ENCODE peak calls at places on chromosomes 5 and 9, in six cellular contexts. One of them, this sample, is unnamed.

GRCh38 chr9:78775211-78775610 is 478.3 kb downstream of the PSAT1 start:
- DNase-seq in activated CD8-positive, alpha-beta T cell treated with anti-CD3 and anti-CD28 coated beads for 36 hours: no peak
- DNase-seq in GOT3: no peak
- DNase-seq in sigmoid colon: no peak
- DNase-seq in amniotic stem cell: no peak
- DNase-seq in right lobe of liver: no peak
- DNase-seq in this sample: no peak

GRCh38 chr9:113738898-113739604 is 137.1 kb upstream of the ZNF618 start:
- DNase-seq in sigmoid colon: no peak
- DNase-seq in right lobe of liver: no peak
- DNase-seq in amniotic stem cell: no peak
- DNase-seq in GOT3: no peak
- DNase-seq in activated CD8-positive, alpha-beta T cell treated with anti-CD3 and anti-CD28 coated beads for 36 hours: peak
- DNase-seq in this sample: no peak

GRCh38 chr5:17282283-17283120 is 65.1 kb downstream of the BASP1 start:
- DNase-seq in right lobe of liver: no peak
- DNase-seq in activated CD8-positive, alpha-beta T cell treated with anti-CD3 and anti-CD28 coated beads for 36 hours: peak
- DNase-seq in sigmoid colon: no peak
- DNase-seq in amniotic stem cell: no peak
- DNase-seq in GOT3: no peak
- DNase-seq in this sample: no peak

GRCh38 chr5:58582411-58583393 is at the start of gene RAB3C:
- DNase-seq in amniotic stem cell: peak
- DNase-seq in activated CD8-positive, alpha-beta T cell treated with anti-CD3 and anti-CD28 coated beads for 36 hours: peak
- DNase-seq in sigmoid colon: peak
- DNase-seq in GOT3: peak
- DNase-seq in right lobe of liver: peak
- DNase-seq in this sample: peak

GRCh38 chr9:134365791-134366222 is 39.6 kb downstream of the RXRA start:
- DNase-seq in activated CD8-positive, alpha-beta T cell treated with anti-CD3 and anti-CD28 coated beads for 36 hours: no peak
- DNase-seq in amniotic stem cell: no peak
- DNase-seq in GOT3: no peak
- DNase-seq in sigmoid colon: peak
- DNase-seq in right lobe of liver: peak
- DNase-seq in this sample: no peak

GRCh38 chr9:93191354-93191660 is 7.4 kb downstream of the WNK2 start:
- DNase-seq in GOT3: no peak
- DNase-seq in right lobe of liver: peak
- DNase-seq in sigmoid colon: no peak
- DNase-seq in activated CD8-positive, alpha-beta T cell treated with anti-CD3 and anti-CD28 coated beads for 36 hours: no peak
- DNase-seq in amniotic stem cell: no peak
- DNase-seq in this sample: no peak

GRCh38 chr9:126326228-126327015 is at the start of gene MVB12B:
- DNase-seq in amniotic stem cell: no peak
- DNase-seq in sigmoid colon: no peak
- DNase-seq in activated CD8-positive, alpha-beta T cell treated with anti-CD3 and anti-CD28 coated beads for 36 hours: peak
- DNase-seq in right lobe of liver: no peak
- DNase-seq in GOT3: no peak
- DNase-seq in this sample: peak

GRCh38 chr5:179267071-179267670 is 78.1 kb downstream of the ADAMTS2 start:
- DNase-seq in activated CD8-positive, alpha-beta T cell treated with anti-CD3 and anti-CD28 coated beads for 36 hours: no peak
- DNase-seq in right lobe of liver: peak
- DNase-seq in amniotic stem cell: no peak
- DNase-seq in sigmoid colon: peak
- DNase-seq in GOT3: no peak
- DNase-seq in this sample: peak

GRCh38 chr5:107968998-107969397 is 298.3 kb upstream of the EFNA5 start:
- DNase-seq in amniotic stem cell: peak
- DNase-seq in right lobe of liver: no peak
- DNase-seq in activated CD8-positive, alpha-beta T cell treated with anti-CD3 and anti-CD28 coated beads for 36 hours: no peak
- DNase-seq in sigmoid colon: no peak
- DNase-seq in GOT3: no peak
- DNase-seq in this sample: no peak

GRCh38 chr9:37976714-37977477 is 73.0 kb upstream of the SLC25A51 start:
- DNase-seq in activated CD8-positive, alpha-beta T cell treated with anti-CD3 and anti-CD28 coated beads for 36 hours: no peak
- DNase-seq in GOT3: no peak
- DNase-seq in right lobe of liver: peak
- DNase-seq in amniotic stem cell: peak
- DNase-seq in sigmoid colon: peak
- DNase-seq in this sample: no peak

GRCh38 chr5:159878988-159879471 is 37.3 kb upstream of the ADRA1B start:
- DNase-seq in GOT3: peak
- DNase-seq in activated CD8-positive, alpha-beta T cell treated with anti-CD3 and anti-CD28 coated beads for 36 hours: no peak
- DNase-seq in right lobe of liver: peak
- DNase-seq in sigmoid colon: peak
- DNase-seq in amniotic stem cell: peak
- DNase-seq in this sample: peak

GRCh38 chr9:113650207-113651131 is 186.9 kb downstream of the RGS3 start:
- DNase-seq in sigmoid colon: peak
- DNase-seq in right lobe of liver: no peak
- DNase-seq in amniotic stem cell: peak
- DNase-seq in activated CD8-positive, alpha-beta T cell treated with anti-CD3 and anti-CD28 coated beads for 36 hours: no peak
- DNase-seq in GOT3: no peak
- DNase-seq in this sample: peak

GRCh38 chr5:1726469-1726865 is 73.2 kb downstream of the MRPL36 start:
- DNase-seq in activated CD8-positive, alpha-beta T cell treated with anti-CD3 and anti-CD28 coated beads for 36 hours: no peak
- DNase-seq in right lobe of liver: no peak
- DNase-seq in GOT3: no peak
- DNase-seq in sigmoid colon: peak
- DNase-seq in amniotic stem cell: no peak
- DNase-seq in this sample: peak

GRCh38 chr9:99748690-99749089 is 73.0 kb upstream of the NR4A3 start:
- DNase-seq in amniotic stem cell: no peak
- DNase-seq in activated CD8-positive, alpha-beta T cell treated with anti-CD3 and anti-CD28 coated beads for 36 hours: no peak
- DNase-seq in right lobe of liver: no peak
- DNase-seq in sigmoid colon: no peak
- DNase-seq in GOT3: no peak
- DNase-seq in this sample: no peak

GRCh38 chr9:114000063-114000454 is 78.0 kb downstream of the AMBP start:
- DNase-seq in GOT3: no peak
- DNase-seq in activated CD8-positive, alpha-beta T cell treated with anti-CD3 and anti-CD28 coated beads for 36 hours: no peak
- DNase-seq in right lobe of liver: no peak
- DNase-seq in sigmoid colon: peak
- DNase-seq in amniotic stem cell: no peak
- DNase-seq in this sample: no peak

GRCh38 chr5:12385095-12385494 is 480.8 kb upstream of the CTNND2 start:
- DNase-seq in sigmoid colon: no peak
- DNase-seq in right lobe of liver: no peak
- DNase-seq in activated CD8-positive, alpha-beta T cell treated with anti-CD3 and anti-CD28 coated beads for 36 hours: no peak
- DNase-seq in GOT3: no peak
- DNase-seq in amniotic stem cell: no peak
- DNase-seq in this sample: peak

GRCh38 chr9:90054810-90055209 is 450.0 kb downstream of the GADD45G start:
- DNase-seq in right lobe of liver: no peak
- DNase-seq in activated CD8-positive, alpha-beta T cell treated with anti-CD3 and anti-CD28 coated beads for 36 hours: no peak
- DNase-seq in amniotic stem cell: no peak
- DNase-seq in sigmoid colon: no peak
- DNase-seq in GOT3: no peak
- DNase-seq in this sample: no peak

GRCh38 chr9:7935666-7936065 is 136.1 kb upstream of the DMAC1 start:
- DNase-seq in right lobe of liver: no peak
- DNase-seq in amniotic stem cell: no peak
- DNase-seq in GOT3: no peak
- DNase-seq in sigmoid colon: no peak
- DNase-seq in activated CD8-positive, alpha-beta T cell treated with anti-CD3 and anti-CD28 coated beads for 36 hours: no peak
- DNase-seq in this sample: no peak

GRCh38 chr5:35743644-35744043 is 113.0 kb upstream of the IL7R start:
- DNase-seq in amniotic stem cell: no peak
- DNase-seq in activated CD8-positive, alpha-beta T cell treated with anti-CD3 and anti-CD28 coated beads for 36 hours: no peak
- DNase-seq in right lobe of liver: no peak
- DNase-seq in sigmoid colon: no peak
- DNase-seq in GOT3: no peak
- DNase-seq in this sample: no peak

GRCh38 chr9:5688109-5688508 is 59.2 kb downstream of the RIC1 start:
- DNase-seq in sigmoid colon: no peak
- DNase-seq in amniotic stem cell: no peak
- DNase-seq in right lobe of liver: no peak
- DNase-seq in GOT3: no peak
- DNase-seq in activated CD8-positive, alpha-beta T cell treated with anti-CD3 and anti-CD28 coated beads for 36 hours: no peak
- DNase-seq in this sample: no peak

GRCh38 chr9:134324359-134325095 is 1.7 kb upstream of the RXRA start:
- DNase-seq in activated CD8-positive, alpha-beta T cell treated with anti-CD3 and anti-CD28 coated beads for 36 hours: peak
- DNase-seq in sigmoid colon: peak
- DNase-seq in amniotic stem cell: no peak
- DNase-seq in right lobe of liver: peak
- DNase-seq in GOT3: no peak
- DNase-seq in this sample: no peak

GRCh38 chr9:122580360-122580759 is 2.8 kb downstream of the OR1L8 start:
- DNase-seq in GOT3: no peak
- DNase-seq in activated CD8-positive, alpha-beta T cell treated with anti-CD3 and anti-CD28 coated beads for 36 hours: no peak
- DNase-seq in amniotic stem cell: no peak
- DNase-seq in sigmoid colon: no peak
- DNase-seq in right lobe of liver: no peak
- DNase-seq in this sample: no peak

GRCh38 chr5:153598099-153598498 is 107.6 kb downstream of the GRIA1 start:
- DNase-seq in right lobe of liver: no peak
- DNase-seq in activated CD8-positive, alpha-beta T cell treated with anti-CD3 and anti-CD28 coated beads for 36 hours: no peak
- DNase-seq in sigmoid colon: no peak
- DNase-seq in GOT3: no peak
- DNase-seq in amniotic stem cell: no peak
- DNase-seq in this sample: no peak

GRCh38 chr9:96859461-96860198 is 5.3 kb upstream of the ZNF782 start:
- DNase-seq in right lobe of liver: no peak
- DNase-seq in amniotic stem cell: peak
- DNase-seq in sigmoid colon: no peak
- DNase-seq in activated CD8-positive, alpha-beta T cell treated with anti-CD3 and anti-CD28 coated beads for 36 hours: no peak
- DNase-seq in GOT3: no peak
- DNase-seq in this sample: no peak

GRCh38 chr9:121736147-121736721 is 84.8 kb downstream of the DAB2IP start:
- DNase-seq in right lobe of liver: peak
- DNase-seq in GOT3: no peak
- DNase-seq in sigmoid colon: peak
- DNase-seq in amniotic stem cell: no peak
- DNase-seq in activated CD8-positive, alpha-beta T cell treated with anti-CD3 and anti-CD28 coated beads for 36 hours: no peak
- DNase-seq in this sample: peak

GRCh38 chr5:58450811-58451629 is 8.9 kb downstream of the PLK2 start:
- DNase-seq in activated CD8-positive, alpha-beta T cell treated with anti-CD3 and anti-CD28 coated beads for 36 hours: no peak
- DNase-seq in GOT3: no peak
- DNase-seq in right lobe of liver: no peak
- DNase-seq in amniotic stem cell: no peak
- DNase-seq in sigmoid colon: no peak
- DNase-seq in this sample: no peak

GRCh38 chr5:146047396-146047795 is 58.0 kb downstream of the PLAC8L1 start:
- DNase-seq in activated CD8-positive, alpha-beta T cell treated with anti-CD3 and anti-CD28 coated beads for 36 hours: no peak
- DNase-seq in amniotic stem cell: no peak
- DNase-seq in sigmoid colon: no peak
- DNase-seq in right lobe of liver: peak
- DNase-seq in GOT3: no peak
- DNase-seq in this sample: no peak

GRCh38 chr5:97131139-97131710 is 11.2 kb downstream of the LIX1 start:
- DNase-seq in amniotic stem cell: no peak
- DNase-seq in right lobe of liver: no peak
- DNase-seq in GOT3: no peak
- DNase-seq in activated CD8-positive, alpha-beta T cell treated with anti-CD3 and anti-CD28 coated beads for 36 hours: no peak
- DNase-seq in sigmoid colon: no peak
- DNase-seq in this sample: no peak

GRCh38 chr5:5221731-5222130 is 81.6 kb downstream of the ADAMTS16 start:
- DNase-seq in activated CD8-positive, alpha-beta T cell treated with anti-CD3 and anti-CD28 coated beads for 36 hours: no peak
- DNase-seq in GOT3: no peak
- DNase-seq in amniotic stem cell: no peak
- DNase-seq in sigmoid colon: no peak
- DNase-seq in right lobe of liver: no peak
- DNase-seq in this sample: no peak

GRCh38 chr5:172830876-172831662 is 3.0 kb upstream of the ERGIC1 start:
- DNase-seq in right lobe of liver: no peak
- DNase-seq in sigmoid colon: no peak
- DNase-seq in GOT3: no peak
- DNase-seq in amniotic stem cell: no peak
- DNase-seq in activated CD8-positive, alpha-beta T cell treated with anti-CD3 and anti-CD28 coated beads for 36 hours: no peak
- DNase-seq in this sample: no peak

GRCh38 chr9:126676685-126677143 is 63.0 kb downstream of the LMX1B start:
- DNase-seq in sigmoid colon: no peak
- DNase-seq in amniotic stem cell: no peak
- DNase-seq in activated CD8-positive, alpha-beta T cell treated with anti-CD3 and anti-CD28 coated beads for 36 hours: peak
- DNase-seq in GOT3: no peak
- DNase-seq in right lobe of liver: no peak
- DNase-seq in this sample: no peak

GRCh38 chr5:5278815-5279381 is 138.8 kb downstream of the ADAMTS16 start:
- DNase-seq in GOT3: no peak
- DNase-seq in sigmoid colon: no peak
- DNase-seq in amniotic stem cell: no peak
- DNase-seq in activated CD8-positive, alpha-beta T cell treated with anti-CD3 and anti-CD28 coated beads for 36 hours: no peak
- DNase-seq in right lobe of liver: no peak
- DNase-seq in this sample: no peak

GRCh38 chr9:85001925-85002324 is 332.4 kb downstream of the NTRK2 start:
- DNase-seq in amniotic stem cell: no peak
- DNase-seq in right lobe of liver: no peak
- DNase-seq in GOT3: no peak
- DNase-seq in sigmoid colon: no peak
- DNase-seq in activated CD8-positive, alpha-beta T cell treated with anti-CD3 and anti-CD28 coated beads for 36 hours: no peak
- DNase-seq in this sample: no peak

GRCh38 chr9:20043461-20043860 is 254.6 kb upstream of the SLC24A2 start:
- DNase-seq in amniotic stem cell: no peak
- DNase-seq in sigmoid colon: no peak
- DNase-seq in activated CD8-positive, alpha-beta T cell treated with anti-CD3 and anti-CD28 coated beads for 36 hours: no peak
- DNase-seq in right lobe of liver: no peak
- DNase-seq in GOT3: no peak
- DNase-seq in this sample: no peak

GRCh38 chr9:117278656-117279055 is 136.2 kb downstream of the ASTN2 start:
- DNase-seq in amniotic stem cell: no peak
- DNase-seq in activated CD8-positive, alpha-beta T cell treated with anti-CD3 and anti-CD28 coated beads for 36 hours: no peak
- DNase-seq in right lobe of liver: no peak
- DNase-seq in GOT3: no peak
- DNase-seq in sigmoid colon: no peak
- DNase-seq in this sample: no peak

GRCh38 chr5:158384535-158385421 is 525.8 kb upstream of the CLINT1 start:
- DNase-seq in sigmoid colon: peak
- DNase-seq in amniotic stem cell: peak
- DNase-seq in GOT3: peak
- DNase-seq in activated CD8-positive, alpha-beta T cell treated with anti-CD3 and anti-CD28 coated beads for 36 hours: no peak
- DNase-seq in right lobe of liver: no peak
- DNase-seq in this sample: no peak

GRCh38 chr5:72379936-72380335 is 59.8 kb downstream of the PTCD2 start:
- DNase-seq in GOT3: no peak
- DNase-seq in amniotic stem cell: peak
- DNase-seq in sigmoid colon: no peak
- DNase-seq in activated CD8-positive, alpha-beta T cell treated with anti-CD3 and anti-CD28 coated beads for 36 hours: no peak
- DNase-seq in right lobe of liver: no peak
- DNase-seq in this sample: no peak

GRCh38 chr9:12684923-12685468 is 8.2 kb upstream of the TYRP1 start:
- DNase-seq in sigmoid colon: no peak
- DNase-seq in amniotic stem cell: no peak
- DNase-seq in activated CD8-positive, alpha-beta T cell treated with anti-CD3 and anti-CD28 coated beads for 36 hours: no peak
- DNase-seq in right lobe of liver: no peak
- DNase-seq in GOT3: no peak
- DNase-seq in this sample: no peak

This sample was measured in upper lobe of right lung.